ENCODE peak calls at places on chromosomes 6 and 20, in nine cellular contexts. M, O, R, S, T, E, Y, L and B are unnamed samples.
A peak's percentile ranks its signal among the peaks of the same experiment; 100 is the strongest.

GRCh38 chr6:85660181-85660611 is 17.5 kb upstream of the SYNCRIP start:
- DNase-seq in T (no peak), E (no peak), Y (no peak), S (peak; percentile 40), L (no peak), O (no peak), R (no peak), M (peak; percentile 98), B (no peak)

GRCh38 chr6:34638834-34639736 is 57.5 kb downstream of the ILRUN start:
- DNase-seq in O (no peak), S (no peak), E (no peak), Y (no peak), M (no peak), T (no peak), R (no peak), L (peak; percentile 27), B (no peak)

GRCh38 chr6:107729098-107729497 is 95.0 kb downstream of the SCML4 start:
- DNase-seq in R (no peak), M (no peak), E (no peak), Y (no peak), T (no peak), L (no peak), O (no peak), S (no peak), B (no peak)

GRCh38 chr20:52168116-52168515 is 23.5 kb downstream of the ZFP64 start:
- DNase-seq in Y (no peak), M (no peak), O (no peak), E (no peak), R (no peak), S (no peak), L (no peak), T (no peak), B (no peak)

GRCh38 chr20:46681032-46681854 is 8.0 kb downstream of the TP53RK start:
- DNase-seq in L (peak; percentile 79), M (peak; percentile 44), Y (peak; percentile 89), E (peak; percentile 44), T (peak; percentile 24), O (peak; percentile 75), S (peak; percentile 58), R (peak; percentile 83), B (no peak)

GRCh38 chr6:119390276-119390793 is 40.8 kb upstream of the MAN1A1 start:
- DNase-seq in L (no peak), O (no peak), T (no peak), S (no peak), R (no peak), Y (no peak), M (no peak), E (no peak), B (no peak)

GRCh38 chr20:44083220-44083933 is 103.6 kb downstream of the JPH2 start:
- DNase-seq in Y (no peak), T (peak; percentile 61), O (peak; percentile 39), L (no peak), M (peak; percentile 58), S (no peak), E (no peak), R (no peak), B (no peak)

GRCh38 chr20:53738945-53739798 is 145.5 kb upstream of the ZNF217 start:
- DNase-seq in Y (no peak), E (no peak), T (no peak), S (no peak), M (no peak), L (peak; percentile 79), O (no peak), R (no peak), B (no peak)

GRCh38 chr6:45746046-45746445 is 269.6 kb downstream of the CLIC5 start:
- DNase-seq in M (peak; percentile 49), S (no peak), Y (no peak), E (no peak), T (no peak), O (no peak), L (no peak), R (no peak), B (no peak)

GRCh38 chr6:97294451-97294850 is 11.4 kb upstream of the MMS22L start:
- DNase-seq in T (no peak), S (no peak), E (no peak), O (no peak), R (peak; percentile 8), M (peak; percentile 79), L (no peak), Y (no peak), B (no peak)

GRCh38 chr6:34031567-34032383 is 114.1 kb downstream of the GRM4 start:
- DNase-seq in E (no peak), O (no peak), M (no peak), S (no peak), R (no peak), Y (no peak), T (no peak), L (no peak), B (no peak)

GRCh38 chr6:170098428-170099170 is 192.3 kb downstream of the DLL1 start:
- DNase-seq in L (no peak), R (no peak), S (no peak), E (peak; percentile 8), M (no peak), Y (no peak), O (no peak), T (peak; percentile 3), B (peak; percentile 46)

GRCh38 chr6:52306972-52307849 is 22.7 kb upstream of the MCM3 start:
- DNase-seq in T (no peak), O (no peak), S (no peak), R (no peak), L (peak; percentile 30), E (no peak), M (no peak), Y (no peak), B (peak; percentile 26)

GRCh38 chr20:62294516-62294915 is 8.3 kb upstream of the ADRM1 start:
- DNase-seq in R (no peak), Y (no peak), M (no peak), S (no peak), E (no peak), O (no peak), L (no peak), T (no peak), B (no peak)

GRCh38 chr6:137661601-137662000 is 167.4 kb upstream of the OLIG3 start:
- DNase-seq in E (no peak), O (no peak), T (peak; percentile 33), L (peak; percentile 52), M (peak; percentile 26), S (no peak), Y (peak; percentile 53), R (peak; percentile 46), B (no peak)

GRCh38 chr6:123380257-123380656 is 256.5 kb downstream of the TRDN start:
- DNase-seq in E (no peak), L (peak; percentile 28), T (no peak), R (no peak), M (no peak), S (no peak), O (no peak), Y (no peak), B (no peak)
- TF ChIP-seq CTCF in E (no peak), L (peak; percentile 5), T (no peak), R (no peak), M (no peak), S (peak; percentile 13), O (no peak), Y (peak; percentile 29), B (peak; percentile 38)

GRCh38 chr20:38143646-38144554 is 21.2 kb downstream of the TGM2 start:
- DNase-seq in S (peak; percentile 63), E (peak; percentile 62), R (peak; percentile 86), L (peak; percentile 81), M (peak; percentile 95), T (no peak), Y (no peak), O (no peak), B (peak; percentile 68)

GRCh38 chr20:38146628-38147027 is 18.4 kb downstream of the TGM2 start:
- DNase-seq in T (no peak), L (no peak), R (no peak), S (no peak), M (no peak), O (no peak), Y (no peak), E (no peak), B (no peak)

GRCh38 chr20:38144608-38145093 is 20.4 kb downstream of the TGM2 start:
- DNase-seq in L (peak; percentile 20), T (no peak), E (no peak), Y (no peak), M (no peak), S (no peak), O (no peak), R (no peak), B (peak; percentile 92)

GRCh38 chr20:38146156-38146555 is 18.9 kb downstream of the TGM2 start:
- DNase-seq in Y (no peak), O (no peak), L (no peak), M (no peak), S (no peak), R (no peak), T (no peak), E (no peak), B (no peak)

GRCh38 chr20:38145094-38146075 is 19.7 kb downstream of the TGM2 start:
- DNase-seq in S (no peak), O (no peak), R (peak; percentile 20), L (peak; percentile 60), M (peak; percentile 87), Y (no peak), E (peak; percentile 78), T (no peak), B (peak; percentile 61)
- TF ChIP-seq POLR2A in S (no peak), O (no peak), R (no peak), L (no peak), M (no peak), Y (no peak), E (no peak), T (no peak), B (peak; percentile 25)

GRCh38 chr20:10077081-10077471 is 42.3 kb downstream of the ANKEF1 start:
- DNase-seq in S (no peak), M (no peak), Y (no peak), T (no peak), E (no peak), O (no peak), L (no peak), R (no peak), B (no peak)
- TF ChIP-seq CTCF in S (peak; percentile 61), M (no peak), Y (no peak), T (peak; percentile 29), E (no peak), O (no peak), L (peak; percentile 46), R (no peak), B (no peak)

GRCh38 chr6:122789862-122790739 is 1.0 kb downstream of the SMPDL3A start:
- DNase-seq in R (peak; percentile 59), Y (peak; percentile 45), S (peak; percentile 46), L (peak; percentile 36), T (no peak), E (peak; percentile 33), O (peak; percentile 36), M (peak; percentile 30), B (no peak)

GRCh38 chr6:122788208-122788607 is 850 bp upstream of the SMPDL3A start:
- DNase-seq in M (no peak), S (no peak), L (no peak), T (no peak), E (no peak), O (no peak), Y (no peak), R (no peak), B (no peak)

GRCh38 chr6:122790740-122791679 is 2.0 kb downstream of the SMPDL3A start:
- DNase-seq in E (no peak), S (no peak), M (peak; percentile 13), R (peak; percentile 47), T (no peak), O (no peak), L (no peak), Y (peak; percentile 18), B (peak; percentile 57)

GRCh38 chr6:122788663-122789062 is 395 bp upstream of the SMPDL3A start:
- DNase-seq in T (no peak), L (no peak), Y (no peak), R (no peak), M (no peak), E (no peak), S (no peak), O (no peak), B (no peak)

GRCh38 chr6:122789078-122789861 is at the start of gene SMPDL3A:
- DNase-seq in T (peak; percentile 70), S (peak; percentile 41), E (peak; percentile 78), Y (peak; percentile 58), L (peak; percentile 38), M (peak; percentile 97), O (peak; percentile 64), R (peak; percentile 87), B (peak; percentile 85)
- TF ChIP-seq POLR2A in T (peak; percentile 38), S (peak; percentile 37), E (no peak), Y (peak; percentile 53), L (no peak), M (peak; percentile 63), O (peak; percentile 26), R (peak; percentile 93), B (peak; percentile 86)